ENCODE peak calls at places on chromosomes 16 and 17, in ten cellular contexts. N, V, D, W, U, M, G, Y, Z and I are unnamed samples.

GRCh38 chr16:31063843-31064611 is 10.0 kb downstream of the ZNF668 start:
- ATAC-seq in N (no peak), V (peak; percentile 20), D (no peak), W (no peak), U (peak; percentile 54), M (no peak), G (no peak), Y (peak; percentile 7), Z (peak; percentile 41), I (no peak)

GRCh38 chr17:13272296-13272695 is 254.5 kb upstream of the ELAC2 start:
- ATAC-seq in N (no peak), V (no peak), D (no peak), W (no peak), U (no peak), M (no peak), G (no peak), Y (no peak), Z (no peak), I (no peak)

GRCh38 chr17:47862621-47863440 is 11.9 kb upstream of the SP6 start:
- ATAC-seq in N (no peak), V (peak; percentile 13), D (no peak), W (no peak), U (no peak), M (peak; percentile 52), G (no peak), Y (peak; percentile 88), Z (peak; percentile 7), I (peak; percentile 61)

GRCh38 chr17:48054238-48055185 is 6.4 kb downstream of the NFE2L1 start:
- ATAC-seq in N (peak; percentile 54), V (peak; percentile 79), D (no peak), W (peak; percentile 67), U (no peak), M (no peak), G (peak; percentile 15), Y (peak; percentile 6), Z (peak; percentile 65), I (peak; percentile 73)

GRCh38 chr16:87471278-87472141 is 21.3 kb downstream of the ZCCHC14 start:
- ATAC-seq in N (peak; percentile 19), V (peak; percentile 47), D (no peak), W (no peak), U (no peak), M (no peak), G (no peak), Y (no peak), Z (no peak), I (no peak)

GRCh38 chr17:31283841-31284240 is 13.2 kb downstream of the OMG start:
- ATAC-seq in N (no peak), V (no peak), D (no peak), W (no peak), U (no peak), M (no peak), G (no peak), Y (no peak), Z (no peak), I (no peak)

GRCh38 chr16:87685405-87685755 is 80.4 kb downstream of the KLHDC4 start:
- ATAC-seq in N (no peak), V (no peak), D (no peak), W (no peak), U (no peak), M (no peak), G (no peak), Y (no peak), Z (no peak), I (no peak)

GRCh38 chr17:6422654-6423241 is 12.2 kb downstream of the AIPL1 start:
- ATAC-seq in N (no peak), V (no peak), D (no peak), W (no peak), U (no peak), M (no peak), G (no peak), Y (peak; percentile 33), Z (no peak), I (no peak)

GRCh38 chr17:19753661-19754463 is 5.8 kb upstream of the ALDH3A1 start:
- ATAC-seq in N (peak; percentile 83), V (peak; percentile 72), D (no peak), W (no peak), U (no peak), M (no peak), G (peak; percentile 42), Y (peak; percentile 72), Z (peak; percentile 76), I (peak; percentile 77)

GRCh38 chr16:70647461-70648359 is 1.4 kb downstream of the IL34 start:
- ATAC-seq in N (no peak), V (no peak), D (no peak), W (no peak), U (no peak), M (no peak), G (no peak), Y (no peak), Z (no peak), I (no peak)

GRCh38 chr16:84933774-84934571 is 77.4 kb downstream of the ZDHHC7 start:
- ATAC-seq in N (peak; percentile 94), V (peak; percentile 95), D (no peak), W (peak; percentile 87), U (no peak), M (no peak), G (peak; percentile 67), Y (no peak), Z (peak; percentile 79), I (no peak)

GRCh38 chr16:68233085-68233834 is 2.7 kb downstream of the ESRP2 start:
- ATAC-seq in N (no peak), V (no peak), D (no peak), W (no peak), U (peak; percentile 41), M (peak; percentile 19), G (no peak), Y (no peak), Z (no peak), I (no peak)

GRCh38 chr17:4161179-4161559 is 18.2 kb downstream of the CYB5D2 start:
- ATAC-seq in N (no peak), V (peak; percentile 23), D (no peak), W (peak; percentile 46), U (no peak), M (no peak), G (no peak), Y (peak; percentile 94), Z (peak; percentile 55), I (peak; percentile 61)

GRCh38 chr16:1524366-1524765 is 9.1 kb upstream of the TMEM204 start:
- ATAC-seq in N (no peak), V (no peak), D (no peak), W (no peak), U (no peak), M (no peak), G (no peak), Y (no peak), Z (no peak), I (no peak)